ENCODE peak calls at places on chromosome 7, in six cellular contexts. T is HepG2; F is CD8-positive, alpha-beta T cell; X is GM23338; S is GM23248; C is prostate gland. I is an unnamed sample.
A peak's percentile ranks its signal among the peaks of the same experiment; 100 is the strongest.

GRCh38 chr7:86748843-86749720 is 105.4 kb downstream of the GRM3 start:
- DNase-seq in X (no peak), T (no peak), C (no peak), F (no peak), S (no peak), I (no peak)

GRCh38 chr7:90764848-90765570 is 168.9 kb downstream of the CDK14 start:
- DNase-seq in F (no peak), X (peak; percentile 54), C (no peak), S (no peak), T (peak; percentile 16), I (no peak)

GRCh38 chr7:137885623-137886022 is 38.8 kb upstream of the DGKI start:
- DNase-seq in T (no peak), F (no peak), C (no peak), S (no peak), X (peak; percentile 4), I (no peak)

GRCh38 chr7:144384555-144385245 is 18.8 kb downstream of the NOBOX start:
- DNase-seq in T (no peak), F (no peak), C (no peak), X (peak; percentile 34), S (no peak), I (peak; percentile 51)

GRCh38 chr7:137846588-137847417 is at the start of gene DGKI:
- DNase-seq in C (no peak), X (peak; percentile 77), S (peak; percentile 70), T (no peak), F (no peak), I (peak; percentile 33)

GRCh38 chr7:17301491-17302101 is 3.1 kb downstream of the AHR start:
- DNase-seq in F (peak; percentile 54), C (peak; percentile 58), S (peak; percentile 73), X (peak; percentile 62), T (no peak), I (peak; percentile 41)

GRCh38 chr7:69430502-69431145 is 167.7 kb upstream of the AUTS2 start:
- DNase-seq in F (no peak), X (peak; percentile 32), T (no peak), C (peak; percentile 51), S (peak; percentile 21), I (peak; percentile 74)

GRCh38 chr7:104039363-104039762 is 49.9 kb upstream of the RELN start:
- DNase-seq in T (no peak), S (no peak), X (no peak), C (no peak), F (no peak), I (no peak)

GRCh38 chr7:132739271-132739955 is 163.1 kb upstream of the PLXNA4 start:
- DNase-seq in T (no peak), C (no peak), X (no peak), S (peak; percentile 95), F (no peak), I (no peak)

GRCh38 chr7:48274662-48275061 is 103.4 kb downstream of the ABCA13 start:
- DNase-seq in F (no peak), X (no peak), C (no peak), T (no peak), S (peak; percentile 18), I (no peak)

GRCh38 chr7:76234931-76235441 is 33.3 kb downstream of the SRRM3 start:
- DNase-seq in X (peak; percentile 91), C (peak; percentile 37), F (peak; percentile 57), S (peak; percentile 90), T (peak; percentile 17), I (peak; percentile 59)

GRCh38 chr7:155213385-155213784 is 84.3 kb upstream of the INSIG1 start:
- DNase-seq in T (no peak), S (peak; percentile 91), X (no peak), F (no peak), C (no peak), I (no peak)

GRCh38 chr7:29809533-29810155 is 3.3 kb downstream of the WIPF3 start:
- DNase-seq in C (no peak), T (no peak), X (no peak), F (no peak), S (no peak), I (peak; percentile 82)

GRCh38 chr7:76997381-76998262 is 34.5 kb downstream of the SPDYE17 start:
- DNase-seq in X (no peak), T (no peak), C (no peak), S (no peak), F (no peak), I (no peak)

GRCh38 chr7:155618708-155619633 is 25.5 kb upstream of the RBM33 start:
- DNase-seq in C (no peak), S (peak; percentile 23), T (peak; percentile 98), X (peak; percentile 20), F (no peak), I (no peak)

GRCh38 chr7:118202056-118202455 is 18.1 kb downstream of the LSM8 start:
- DNase-seq in X (no peak), C (no peak), F (no peak), T (no peak), S (peak; percentile 57), I (no peak)

GRCh38 chr7:48634116-48634632 is 290.2 kb upstream of the CDC14C start:
- DNase-seq in F (no peak), C (no peak), T (no peak), X (no peak), S (no peak), I (no peak)

GRCh38 chr7:158672975-158673374 is 31.6 kb downstream of the NCAPG2 start:
- DNase-seq in F (no peak), C (no peak), S (peak; percentile 63), X (no peak), T (no peak), I (no peak)

GRCh38 chr7:137962875-137963507 is 38.9 kb downstream of the CREB3L2 start:
- DNase-seq in T (no peak), X (no peak), F (no peak), C (peak; percentile 48), S (no peak), I (no peak)

GRCh38 chr7:66920769-66921395 is at the start of gene TMEM248:
- DNase-seq in X (peak; percentile 75), S (peak; percentile 94), T (peak; percentile 69), C (peak; percentile 72), F (peak; percentile 96), I (peak; percentile 88)

GRCh38 chr7:150867592-150867991 is 15.3 kb downstream of the AOC1 start:
- DNase-seq in T (no peak), C (no peak), F (peak; percentile 7), S (no peak), X (no peak), I (no peak)

GRCh38 chr7:106216517-106217088 is 68.2 kb downstream of the NAMPT start:
- DNase-seq in X (no peak), T (no peak), F (no peak), C (peak; percentile 70), S (peak; percentile 96), I (peak; percentile 27)

GRCh38 chr7:30846378-30846777 is 65.3 kb upstream of the AQP1 start:
- DNase-seq in C (peak; percentile 69), S (no peak), T (no peak), X (no peak), F (no peak), I (peak; percentile 96)

GRCh38 chr7:17367502-17367901 is 69.0 kb downstream of the AHR start:
- DNase-seq in F (no peak), T (no peak), S (peak; percentile 29), C (no peak), X (no peak), I (no peak)

GRCh38 chr7:145850636-145851035 is 266.0 kb upstream of the CNTNAP2 start:
- DNase-seq in X (peak; percentile 2), T (no peak), F (no peak), C (no peak), S (no peak), I (no peak)

GRCh38 chr7:101733713-101734475 is 83.5 kb upstream of the CUX1 start:
- DNase-seq in F (no peak), C (no peak), T (peak; percentile 57), X (peak; percentile 85), S (peak; percentile 55), I (peak; percentile 82)

GRCh38 chr7:42572046-42572445 is 335.0 kb upstream of the GLI3 start:
- DNase-seq in F (no peak), T (no peak), S (no peak), X (no peak), C (no peak), I (no peak)

GRCh38 chr7:518630-519428 is 817 bp downstream of the PDGFA start:
- DNase-seq in X (peak; percentile 74), C (peak; percentile 92), F (no peak), S (peak; percentile 75), T (no peak), I (peak; percentile 78)
- H3K4me1 ChIP-seq in X (peaks cover 26% of the 10 kb centered on the region), C (peaks cover 29% of the 10 kb centered on the region), F (peaks cover 24% of the 10 kb centered on the region), S (peaks cover 3% of the 10 kb centered on the region), T (peaks cover 9% of the 10 kb centered on the region), I (peaks cover 44% of the 10 kb centered on the region)

GRCh38 chr7:44633254-44634186 is 27.1 kb downstream of the OGDH start:
- DNase-seq in F (no peak), S (peak; percentile 99), X (no peak), T (no peak), C (peak; percentile 76), I (peak; percentile 92)
- H3K4me1 ChIP-seq in F (peaks cover 75% of the 10 kb centered on the region), S (peaks cover 39% of the 10 kb centered on the region), X (peaks cover 29% of the 10 kb centered on the region), T (peaks cover 32% of the 10 kb centered on the region), C (peaks cover 16% of the 10 kb centered on the region), I (peaks cover 64% of the 10 kb centered on the region)

DNA sequence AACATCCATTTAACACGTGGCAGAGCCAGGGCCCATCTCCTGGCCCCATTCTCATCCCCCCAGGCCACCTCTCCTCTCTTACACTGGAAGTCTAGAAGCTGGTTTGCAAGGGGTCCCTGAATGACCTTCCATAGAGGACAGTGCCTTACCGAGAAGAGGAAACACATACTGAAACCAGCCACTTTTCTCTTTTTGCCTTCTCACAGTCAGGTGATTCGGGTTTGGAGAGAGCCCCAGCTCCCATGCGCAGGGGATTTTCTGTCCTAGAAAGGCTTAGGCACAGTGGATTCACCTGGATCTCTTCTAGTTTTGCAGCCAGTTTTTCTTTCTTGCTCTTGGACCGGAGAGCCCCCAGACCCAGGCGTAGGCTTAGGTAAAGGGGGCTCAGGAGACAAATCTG is 334.1 kb upstream of the C7orf33 start:
- DNase-seq in S (no peak), T (no peak), C (no peak), F (no peak), X (no peak), I (no peak)
- H3K4me1 ChIP-seq in S (no peaks in the 10 kb centered on the region), T (no peaks in the 10 kb centered on the region), C (no peaks in the 10 kb centered on the region), F (no peaks in the 10 kb centered on the region), X (no peaks in the 10 kb centered on the region), I (no peaks in the 10 kb centered on the region)

GRCh38 chr7:127812540-127812939 is 160.5 kb downstream of the SND1 start:
- DNase-seq in S (no peak), X (peak; percentile 17), T (no peak), C (no peak), F (no peak), I (peak; percentile 25)
- H3K4me1 ChIP-seq in S (peaks cover 30% of the 10 kb centered on the region), X (peaks cover 86% of the 10 kb centered on the region), T (peaks cover 28% of the 10 kb centered on the region), C (no peaks in the 10 kb centered on the region), F (no peaks in the 10 kb centered on the region), I (peaks cover 26% of the 10 kb centered on the region)

GRCh38 chr7:78695826-78696225 is 757.6 kb downstream of the MAGI2 start:
- DNase-seq in S (no peak), T (no peak), F (no peak), X (no peak), C (no peak), I (peak; percentile 65)
- H3K4me1 ChIP-seq in S (peaks cover 6% of the 10 kb centered on the region), T (no peaks in the 10 kb centered on the region), F (no peaks in the 10 kb centered on the region), X (peaks cover 12% of the 10 kb centered on the region), C (no peaks in the 10 kb centered on the region), I (no peaks in the 10 kb centered on the region)

I was measured in thyroid gland.